ENCODE peak calls at places on chromosome 4, in eight cellular contexts. One of them, this sample, is unnamed.

GRCh38 chr4:109332926-109333464 is 30.5 kb upstream of the COL25A1 start:
- DNase-seq in ureter: no peak
- DNase-seq in CD14-positive monocyte: no peak
- DNase-seq in CD8-positive, alpha-beta T cell: no peak
- DNase-seq in activated naive CD8-positive, alpha-beta T cell treated with anti-CD3 and anti-CD28 coated beads, Interleukin-2, amount 50 U/mL, for 24 hours: peak
- DNase-seq in stimulated activated naive B cell treated with anti-CD40 and anti-IgM and Interleukin-4, amounts not matched to agents 10 μg/mL and 1 μg/mL and 100 μg/mL, for 72 hours: no peak
- DNase-seq in HFFc6: no peak
- DNase-seq in AG04449: no peak
- DNase-seq in this sample: no peak

GRCh38 chr4:125714845-125715244 is 400.1 kb downstream of the FAT4 start:
- DNase-seq in ureter: no peak
- DNase-seq in CD14-positive monocyte: no peak
- DNase-seq in CD8-positive, alpha-beta T cell: no peak
- DNase-seq in activated naive CD8-positive, alpha-beta T cell treated with anti-CD3 and anti-CD28 coated beads, Interleukin-2, amount 50 U/mL, for 24 hours: no peak
- DNase-seq in stimulated activated naive B cell treated with anti-CD40 and anti-IgM and Interleukin-4, amounts not matched to agents 10 μg/mL and 1 μg/mL and 100 μg/mL, for 72 hours: no peak
- DNase-seq in HFFc6: no peak
- DNase-seq in AG04449: no peak
- DNase-seq in this sample: no peak

GRCh38 chr4:742742-743311 is 37.2 kb downstream of the PCGF3 start:
- DNase-seq in ureter: peak
- DNase-seq in CD14-positive monocyte: peak
- DNase-seq in CD8-positive, alpha-beta T cell: peak
- DNase-seq in activated naive CD8-positive, alpha-beta T cell treated with anti-CD3 and anti-CD28 coated beads, Interleukin-2, amount 50 U/mL, for 24 hours: peak
- DNase-seq in stimulated activated naive B cell treated with anti-CD40 and anti-IgM and Interleukin-4, amounts not matched to agents 10 μg/mL and 1 μg/mL and 100 μg/mL, for 72 hours: peak
- DNase-seq in HFFc6: peak
- DNase-seq in AG04449: no peak
- DNase-seq in this sample: peak

GRCh38 chr4:184850431-184851199 is 24.8 kb upstream of the ACSL1 start:
- DNase-seq in ureter: no peak
- DNase-seq in CD14-positive monocyte: peak
- DNase-seq in CD8-positive, alpha-beta T cell: no peak
- DNase-seq in activated naive CD8-positive, alpha-beta T cell treated with anti-CD3 and anti-CD28 coated beads, Interleukin-2, amount 50 U/mL, for 24 hours: no peak
- DNase-seq in stimulated activated naive B cell treated with anti-CD40 and anti-IgM and Interleukin-4, amounts not matched to agents 10 μg/mL and 1 μg/mL and 100 μg/mL, for 72 hours: peak
- DNase-seq in HFFc6: no peak
- DNase-seq in AG04449: no peak
- DNase-seq in this sample: no peak

GRCh38 chr4:38067499-38067898 is 107.3 kb downstream of the PTTG2 start:
- DNase-seq in ureter: no peak
- DNase-seq in CD14-positive monocyte: no peak
- DNase-seq in CD8-positive, alpha-beta T cell: no peak
- DNase-seq in activated naive CD8-positive, alpha-beta T cell treated with anti-CD3 and anti-CD28 coated beads, Interleukin-2, amount 50 U/mL, for 24 hours: no peak
- DNase-seq in stimulated activated naive B cell treated with anti-CD40 and anti-IgM and Interleukin-4, amounts not matched to agents 10 μg/mL and 1 μg/mL and 100 μg/mL, for 72 hours: no peak
- DNase-seq in HFFc6: no peak
- DNase-seq in AG04449: no peak
- DNase-seq in this sample: no peak

GRCh38 chr4:14827111-14827510 is 175.2 kb upstream of the CPEB2 start:
- DNase-seq in ureter: no peak
- DNase-seq in CD14-positive monocyte: no peak
- DNase-seq in CD8-positive, alpha-beta T cell: no peak
- DNase-seq in activated naive CD8-positive, alpha-beta T cell treated with anti-CD3 and anti-CD28 coated beads, Interleukin-2, amount 50 U/mL, for 24 hours: no peak
- DNase-seq in stimulated activated naive B cell treated with anti-CD40 and anti-IgM and Interleukin-4, amounts not matched to agents 10 μg/mL and 1 μg/mL and 100 μg/mL, for 72 hours: no peak
- DNase-seq in HFFc6: no peak
- DNase-seq in AG04449: no peak
- DNase-seq in this sample: no peak

GRCh38 chr4:20432098-20432497 is 180.4 kb downstream of the SLIT2 start:
- DNase-seq in ureter: no peak
- DNase-seq in CD14-positive monocyte: no peak
- DNase-seq in CD8-positive, alpha-beta T cell: no peak
- DNase-seq in activated naive CD8-positive, alpha-beta T cell treated with anti-CD3 and anti-CD28 coated beads, Interleukin-2, amount 50 U/mL, for 24 hours: no peak
- DNase-seq in stimulated activated naive B cell treated with anti-CD40 and anti-IgM and Interleukin-4, amounts not matched to agents 10 μg/mL and 1 μg/mL and 100 μg/mL, for 72 hours: no peak
- DNase-seq in HFFc6: peak
- DNase-seq in AG04449: no peak
- DNase-seq in this sample: no peak

GRCh38 chr4:38600575-38600974 is 63.4 kb upstream of the KLF3 start:
- DNase-seq in ureter: no peak
- DNase-seq in CD14-positive monocyte: no peak
- DNase-seq in CD8-positive, alpha-beta T cell: no peak
- DNase-seq in activated naive CD8-positive, alpha-beta T cell treated with anti-CD3 and anti-CD28 coated beads, Interleukin-2, amount 50 U/mL, for 24 hours: no peak
- DNase-seq in stimulated activated naive B cell treated with anti-CD40 and anti-IgM and Interleukin-4, amounts not matched to agents 10 μg/mL and 1 μg/mL and 100 μg/mL, for 72 hours: no peak
- DNase-seq in HFFc6: no peak
- DNase-seq in AG04449: no peak
- DNase-seq in this sample: no peak

GRCh38 chr4:112410364-112410763 is 105.6 kb downstream of the NEUROG2 start:
- DNase-seq in ureter: no peak
- DNase-seq in CD14-positive monocyte: no peak
- DNase-seq in CD8-positive, alpha-beta T cell: no peak
- DNase-seq in activated naive CD8-positive, alpha-beta T cell treated with anti-CD3 and anti-CD28 coated beads, Interleukin-2, amount 50 U/mL, for 24 hours: no peak
- DNase-seq in stimulated activated naive B cell treated with anti-CD40 and anti-IgM and Interleukin-4, amounts not matched to agents 10 μg/mL and 1 μg/mL and 100 μg/mL, for 72 hours: no peak
- DNase-seq in HFFc6: no peak
- DNase-seq in AG04449: no peak
- DNase-seq in this sample: no peak

GRCh38 chr4:73740353-73740778 is at the start of gene CXCL8:
- DNase-seq in ureter: peak
- DNase-seq in CD14-positive monocyte: peak
- DNase-seq in CD8-positive, alpha-beta T cell: no peak
- DNase-seq in activated naive CD8-positive, alpha-beta T cell treated with anti-CD3 and anti-CD28 coated beads, Interleukin-2, amount 50 U/mL, for 24 hours: no peak
- DNase-seq in stimulated activated naive B cell treated with anti-CD40 and anti-IgM and Interleukin-4, amounts not matched to agents 10 μg/mL and 1 μg/mL and 100 μg/mL, for 72 hours: no peak
- DNase-seq in HFFc6: peak
- DNase-seq in AG04449: no peak
- DNase-seq in this sample: peak

GRCh38 chr4:10061650-10062415 is 40.5 kb upstream of the SLC2A9 start:
- DNase-seq in ureter: no peak
- DNase-seq in CD14-positive monocyte: no peak
- DNase-seq in CD8-positive, alpha-beta T cell: no peak
- DNase-seq in activated naive CD8-positive, alpha-beta T cell treated with anti-CD3 and anti-CD28 coated beads, Interleukin-2, amount 50 U/mL, for 24 hours: no peak
- DNase-seq in stimulated activated naive B cell treated with anti-CD40 and anti-IgM and Interleukin-4, amounts not matched to agents 10 μg/mL and 1 μg/mL and 100 μg/mL, for 72 hours: no peak
- DNase-seq in HFFc6: no peak
- DNase-seq in AG04449: no peak
- DNase-seq in this sample: no peak

GRCh38 chr4:2079926-2080325 is 20.8 kb downstream of the NAT8L start:
- DNase-seq in ureter: no peak
- DNase-seq in CD14-positive monocyte: no peak
- DNase-seq in CD8-positive, alpha-beta T cell: no peak
- DNase-seq in activated naive CD8-positive, alpha-beta T cell treated with anti-CD3 and anti-CD28 coated beads, Interleukin-2, amount 50 U/mL, for 24 hours: no peak
- DNase-seq in stimulated activated naive B cell treated with anti-CD40 and anti-IgM and Interleukin-4, amounts not matched to agents 10 μg/mL and 1 μg/mL and 100 μg/mL, for 72 hours: no peak
- DNase-seq in HFFc6: no peak
- DNase-seq in AG04449: no peak
- DNase-seq in this sample: no peak

GRCh38 chr4:112279882-112280315 is 5.8 kb downstream of the TIFA start:
- DNase-seq in ureter: no peak
- DNase-seq in CD14-positive monocyte: no peak
- DNase-seq in CD8-positive, alpha-beta T cell: no peak
- DNase-seq in activated naive CD8-positive, alpha-beta T cell treated with anti-CD3 and anti-CD28 coated beads, Interleukin-2, amount 50 U/mL, for 24 hours: no peak
- DNase-seq in stimulated activated naive B cell treated with anti-CD40 and anti-IgM and Interleukin-4, amounts not matched to agents 10 μg/mL and 1 μg/mL and 100 μg/mL, for 72 hours: no peak
- DNase-seq in HFFc6: no peak
- DNase-seq in AG04449: no peak
- DNase-seq in this sample: no peak

This sample was measured in H54.